ENCODE peak calls at places on chromosomes 12 and 14, in seven cellular contexts. S is spleen; J is OCI-LY7; I is CD8-positive, alpha-beta T cell; E is stomach; V is endodermal cell; K is AG09309. C is an unnamed sample.

GRCh38 chr14:22122227-22123187 is 448.9 kb upstream of the OR4E1 start:
- DNase-seq in K (no peak), V (no peak), E (no peak), J (peak; percentile 11), S (no peak), I (no peak), C (no peak)

GRCh38 chr14:28661171-28661772 is 105.3 kb upstream of the FOXG1 start:
- DNase-seq in I (no peak), K (no peak), E (no peak), V (peak; percentile 76), S (no peak), J (no peak), C (no peak)

GRCh38 chr12:132354211-132354981 is 25.0 kb upstream of the GALNT9 start:
- DNase-seq in K (no peak), S (peak; percentile 61), I (no peak), E (no peak), V (no peak), J (no peak), C (no peak)

GRCh38 chr14:61335876-61336275 is 14.5 kb downstream of the PRKCH start:
- DNase-seq in K (no peak), I (no peak), S (no peak), V (no peak), E (no peak), J (no peak), C (no peak)

GRCh38 chr12:59304077-59304721 is 291.6 kb upstream of the SLC16A7 start:
- DNase-seq in E (no peak), J (no peak), K (no peak), I (no peak), S (no peak), V (no peak), C (no peak)

GRCh38 chr12:112357214-112357613 is 25.0 kb downstream of the HECTD4 start:
- DNase-seq in V (no peak), E (no peak), K (no peak), S (no peak), J (no peak), I (no peak), C (no peak)

GRCh38 chr14:60188115-60188514 is 22.9 kb upstream of the DHRS7 start:
- DNase-seq in J (peak; percentile 72), S (no peak), E (no peak), I (no peak), V (no peak), K (no peak), C (no peak)

GRCh38 chr14:31070431-31070830 is 44.3 kb upstream of the STRN3 start:
- DNase-seq in V (no peak), J (no peak), S (no peak), E (no peak), I (no peak), K (peak; percentile 91), C (no peak)

GRCh38 chr12:62604373-62604772 is 137.7 kb downstream of the MON2 start:
- DNase-seq in E (no peak), K (no peak), V (no peak), S (no peak), J (no peak), I (no peak), C (no peak)

GRCh38 chr14:54577977-54578376 is 11.0 kb downstream of the SAMD4A start:
- DNase-seq in K (no peak), E (no peak), I (no peak), J (no peak), S (no peak), V (no peak), C (no peak)

GRCh38 chr12:110501378-110501721 is 561 bp downstream of the VPS29 start:
- DNase-seq in K (peak; percentile 4), S (no peak), E (peak; percentile 34), J (peak; percentile 46), V (no peak), I (no peak), C (peak; percentile 54)

GRCh38 chr12:45326358-45326971 is 110.6 kb downstream of the ANO6 start:
- DNase-seq in I (no peak), S (no peak), K (no peak), V (no peak), E (no peak), J (no peak), C (no peak)

GRCh38 chr12:6106208-6106607 is 18.3 kb downstream of the VWF start:
- DNase-seq in S (no peak), V (no peak), I (no peak), K (no peak), E (no peak), J (no peak), C (no peak)

GRCh38 chr12:124764451-124764850 is 99.2 kb downstream of the SCARB1 start:
- DNase-seq in I (no peak), K (peak; percentile 50), J (peak; percentile 42), E (no peak), S (no peak), V (peak; percentile 87), C (no peak)

GRCh38 chr12:13339538-13339937 is 143.0 kb downstream of the EMP1 start:
- DNase-seq in K (no peak), I (no peak), J (no peak), S (no peak), V (no peak), E (no peak), C (no peak)

GRCh38 chr12:54657048-54657696 is 9.0 kb upstream of the DCD start:
- DNase-seq in J (no peak), I (no peak), V (no peak), E (peak; percentile 56), S (no peak), K (no peak), C (no peak)

GRCh38 chr14:76770521-76771431 is 9.5 kb downstream of the VASH1 start:
- DNase-seq in S (peak; percentile 56), K (no peak), J (no peak), I (peak; percentile 31), E (no peak), V (peak; percentile 45), C (no peak)

GRCh38 chr14:35404496-35405303 is at the start of gene NFKBIA:
- DNase-seq in E (peak; percentile 93), S (peak; percentile 98), V (peak; percentile 93), I (peak; percentile 93), J (peak; percentile 91), K (no peak), C (peak; percentile 88)
- TF ChIP-seq CTCF in E (no peak), S (peak; percentile 8), V (peak; percentile 53), I (no peak), J (peak; percentile 73), K (peak; percentile 15), C (peak; percentile 66)

GRCh38 chr12:151579-151978 is 62.4 kb downstream of the SLC6A12 start:
- DNase-seq in S (no peak), I (no peak), K (no peak), E (no peak), J (no peak), V (no peak), C (no peak)
- TF ChIP-seq CTCF in S (no peak), I (no peak), K (no peak), E (no peak), J (no peak), V (no peak), C (no peak)

DNA sequence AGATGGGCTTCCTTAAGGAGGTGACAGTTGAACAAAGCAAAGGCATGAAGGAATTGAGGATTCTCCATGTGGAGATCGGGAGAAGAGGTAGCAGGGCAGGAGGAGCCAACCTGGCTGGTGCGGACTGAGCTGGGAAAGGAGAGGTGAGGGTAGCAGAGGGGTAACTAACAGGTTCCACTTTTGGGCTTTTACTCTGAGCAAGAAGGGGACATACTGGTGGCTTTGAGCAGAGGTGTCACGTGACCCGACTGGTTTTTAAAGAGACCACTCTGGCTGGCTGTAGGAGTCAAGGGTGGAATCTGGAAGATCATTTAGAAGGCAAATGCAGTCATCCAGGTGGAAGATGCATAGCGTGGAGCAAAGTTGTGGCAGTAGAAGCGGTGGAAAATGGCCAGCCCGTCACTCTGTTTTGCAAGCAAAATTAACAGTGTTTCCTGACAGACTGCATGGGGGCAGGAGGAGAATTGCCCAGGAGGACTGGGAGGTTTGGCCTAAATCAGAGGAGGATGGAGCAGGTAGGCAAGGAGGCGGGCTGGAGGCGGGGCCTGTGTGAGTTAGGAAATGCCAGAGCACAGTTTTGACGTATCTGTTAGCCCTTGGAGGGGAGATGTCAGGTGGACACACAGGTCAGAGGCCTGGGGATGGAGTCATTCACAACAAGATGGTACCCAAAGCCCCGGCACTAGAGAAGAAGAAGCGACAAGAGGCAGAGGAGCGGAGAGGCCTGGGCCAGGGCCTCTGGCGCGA is 156.3 kb upstream of the FKBP4 start:
- DNase-seq in I (no peak), E (no peak), S (no peak), J (no peak), K (no peak), V (peak; percentile 70), C (no peak)
- TF ChIP-seq CTCF in I (no peak), E (no peak), S (no peak), J (no peak), K (no peak), V (no peak), C (no peak)

GRCh38 chr12:65728913-65729793 is 95.1 kb upstream of the HMGA2 start:
- DNase-seq in S (no peak), K (no peak), V (peak; percentile 91), E (no peak), J (no peak), I (no peak), C (peak; percentile 46)
- TF ChIP-seq CTCF in S (no peak), K (no peak), V (peak; percentile 28), E (no peak), J (no peak), I (no peak), C (no peak)

GRCh38 chr14:68926236-68926635 is 52.9 kb downstream of the ACTN1 start:
- DNase-seq in E (no peak), K (no peak), I (no peak), V (no peak), J (peak; percentile 23), S (no peak), C (no peak)
- TF ChIP-seq CTCF in E (no peak), K (peak; percentile 56), I (peak; percentile 21), V (peak; percentile 75), J (peak; percentile 70), S (no peak), C (no peak)

GRCh38 chr14:79363291-79363690 is 848.0 kb downstream of the DIO2 start:
- DNase-seq in S (no peak), E (no peak), V (no peak), K (no peak), I (no peak), J (no peak), C (no peak)
- TF ChIP-seq CTCF in S (no peak), E (no peak), V (no peak), K (no peak), I (no peak), J (no peak), C (no peak)

GRCh38 chr14:21103710-21104447 is 3.0 kb downstream of the TMEM253 start:
- DNase-seq in J (peak; percentile 97), E (peak; percentile 96), I (peak; percentile 96), K (peak; percentile 77), S (peak; percentile 99), V (peak; percentile 98), C (peak; percentile 93)
- TF ChIP-seq CTCF in J (peak; percentile 76), E (peak; percentile 48), I (peak; percentile 73), K (peak; percentile 84), S (peak; percentile 94), V (peak; percentile 81), C (peak; percentile 65)

DNA sequence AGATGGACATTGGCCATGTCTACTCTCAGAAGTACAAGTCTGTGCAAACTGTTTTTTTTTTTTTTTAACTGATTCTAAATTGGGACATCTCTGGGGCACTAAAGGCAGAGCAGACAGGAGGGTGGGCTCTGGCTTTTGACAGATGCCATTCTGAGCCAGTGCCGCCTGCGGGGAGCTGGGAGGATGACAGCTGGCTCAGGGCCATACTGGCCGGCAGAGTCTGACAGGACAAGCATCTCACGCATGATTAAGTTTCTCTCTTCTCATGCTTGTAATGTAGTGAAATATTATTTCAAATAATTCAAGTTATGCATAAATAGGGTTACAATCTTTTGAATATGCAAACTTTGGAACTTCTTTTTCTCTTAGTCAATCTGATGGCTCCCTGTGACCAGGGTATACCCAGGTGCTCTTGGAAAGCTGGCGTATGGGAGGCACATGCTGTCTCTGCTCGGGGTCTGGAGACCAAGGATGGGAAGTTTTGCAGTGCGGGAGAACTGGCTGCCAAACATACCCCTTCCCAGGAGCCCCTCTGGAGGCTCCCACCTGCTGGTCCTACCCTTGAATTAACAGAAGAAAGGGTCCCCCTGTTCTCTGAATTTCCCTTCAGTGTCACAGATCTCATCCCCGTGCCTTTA is 7.6 kb downstream of the CDCA4 start:
- DNase-seq in J (peak; percentile 50), K (no peak), E (no peak), I (no peak), S (peak; percentile 35), V (no peak), C (no peak)
- TF ChIP-seq CTCF in J (no peak), K (no peak), E (no peak), I (no peak), S (no peak), V (no peak), C (no peak)